ENCODE peak calls at places on chromosomes 16 and 17, in six cellular contexts. N is HuH-7.5, T is GM04503, I is HFF-Myc, E is AG08396, F is NCI-H460. W is an unnamed sample.

GRCh38 chr16:51151951-51152663 is 1.0 kb upstream of the SALL1 start:
- DNase-seq in N (peak), T (peak), I (peak), E (peak), F (peak), W (no peak)

GRCh38 chr17:76251478-76252039 is 11.3 kb upstream of the RNF157 start:
- DNase-seq in N (no peak), T (no peak), I (no peak), E (no peak), F (no peak), W (no peak)

GRCh38 chr17:35651467-35651866 is 64.3 kb downstream of the AP2B1 start:
- DNase-seq in N (no peak), T (no peak), I (no peak), E (no peak), F (no peak), W (no peak)

GRCh38 chr17:58272367-58273280 is 8.1 kb downstream of the MPO start:
- DNase-seq in N (no peak), T (no peak), I (no peak), E (no peak), F (no peak), W (no peak)

GRCh38 chr16:30710971-30711370 is 12.0 kb downstream of the SRCAP start:
- DNase-seq in N (no peak), T (no peak), I (no peak), E (no peak), F (no peak), W (no peak)

GRCh38 chr17:19579192-19579668 is 45.6 kb downstream of the SLC47A1 start:
- DNase-seq in N (no peak), T (no peak), I (no peak), E (no peak), F (no peak), W (no peak)

GRCh38 chr17:82874011-82874835 is 34.4 kb upstream of the ZNF750 start:
- DNase-seq in N (no peak), T (no peak), I (no peak), E (no peak), F (no peak), W (no peak)

GRCh38 chr17:37774508-37774907 is 29.6 kb upstream of the HNF1B start:
- DNase-seq in N (no peak), T (no peak), I (no peak), E (no peak), F (no peak), W (no peak)

GRCh38 chr16:67833418-67834241 is 8.5 kb upstream of the THAP11 start:
- DNase-seq in N (peak), T (no peak), I (peak), E (peak), F (peak), W (peak)

GRCh38 chr16:85057212-85057889 is 29.8 kb downstream of the KIAA0513 start:
- DNase-seq in N (peak), T (no peak), I (no peak), E (no peak), F (no peak), W (no peak)

GRCh38 chr17:81232616-81233241 is 6.1 kb downstream of the TEPSIN start:
- DNase-seq in N (no peak), T (no peak), I (no peak), E (no peak), F (no peak), W (no peak)